ENCODE peak calls at places on chromosome 12, in seven cellular contexts. E is stomach, H is body of pancreas, Z is PC-9, L is hypothalamus, Q is KBM-7, P is EL. V is an unnamed sample.

GRCh38 chr12:125064492-125064891 is 743 bp upstream of the AACS start:
- DNase-seq in E (no peak), H (no peak), Z (no peak), L (no peak), Q (no peak), P (no peak), V (no peak)

GRCh38 chr12:78802593-78802992 is 62.0 kb upstream of the SYT1 start:
- DNase-seq in E (no peak), H (no peak), Z (no peak), L (no peak), Q (no peak), P (peak), V (no peak)

GRCh38 chr12:132672678-132673077 is 14.5 kb downstream of the POLE start:
- DNase-seq in E (no peak), H (no peak), Z (no peak), L (no peak), Q (no peak), P (no peak), V (no peak)

GRCh38 chr12:94678396-94678795 is 28.0 kb upstream of the TMCC3 start:
- DNase-seq in E (no peak), H (no peak), Z (no peak), L (no peak), Q (no peak), P (no peak), V (no peak)

GRCh38 chr12:85759217-85759616 is 77.0 kb downstream of the RASSF9 start:
- DNase-seq in E (no peak), H (no peak), Z (no peak), L (no peak), Q (no peak), P (no peak), V (no peak)

GRCh38 chr12:6110006-6110405 is 14.5 kb downstream of the VWF start:
- DNase-seq in E (no peak), H (no peak), Z (peak), L (no peak), Q (no peak), P (no peak), V (no peak)

GRCh38 chr12:20339060-20339459 is 29.3 kb upstream of the PDE3A start:
- DNase-seq in E (no peak), H (no peak), Z (no peak), L (no peak), Q (no peak), P (peak), V (no peak)

GRCh38 chr12:85356596-85357385 is 76.8 kb downstream of the ALX1 start:
- DNase-seq in E (no peak), H (no peak), Z (no peak), L (no peak), Q (no peak), P (no peak), V (no peak)

GRCh38 chr12:39272934-39273770 is 169.8 kb downstream of the KIF21A start:
- DNase-seq in E (no peak), H (peak), Z (no peak), L (no peak), Q (peak), P (peak), V (no peak)

GRCh38 chr12:12954361-12954760 is 2.4 kb upstream of the GPRC5D start:
- DNase-seq in E (no peak), H (no peak), Z (no peak), L (no peak), Q (no peak), P (peak), V (no peak)

GRCh38 chr12:108547633-108548172 is 13.3 kb downstream of the SART3 start:
- DNase-seq in E (no peak), H (no peak), Z (no peak), L (no peak), Q (no peak), P (no peak), V (no peak)

GRCh38 chr12:65500121-65500846 is 221.8 kb downstream of the MSRB3 start:
- DNase-seq in E (no peak), H (no peak), Z (no peak), L (no peak), Q (no peak), P (peak), V (no peak)

GRCh38 chr12:10562306-10562933 is 51.0 kb downstream of the MAGOHB start:
- DNase-seq in E (no peak), H (no peak), Z (no peak), L (peak), Q (peak), P (peak), V (no peak)

GRCh38 chr12:64187370-64187769 is 34.7 kb downstream of the KICS2 start:
- DNase-seq in E (no peak), H (no peak), Z (peak), L (no peak), Q (no peak), P (peak), V (no peak)

GRCh38 chr12:14836336-14837210 is 6.8 kb downstream of the ART4 start:
- DNase-seq in E (no peak), H (no peak), Z (peak), L (no peak), Q (no peak), P (peak), V (no peak)